ENCODE peak calls at places on chromosomes 1 and 21, in six cellular contexts. A is vagina, D is lung, G is MM.1S, T is PC-3, O is stomach. U is an unnamed sample.
A peak's percentile ranks its signal among the peaks of the same experiment; 100 is the strongest.

GRCh38 chr1:51453010-51453409 is 66.1 kb downstream of the EPS15 start:
- DNase-seq in T (no peak), A (no peak), G (no peak), D (no peak), O (no peak), U (no peak)

GRCh38 chr21:27505516-27505915 is 538.6 kb upstream of the ADAMTS5 start:
- DNase-seq in D (no peak), O (no peak), G (no peak), A (no peak), T (no peak), U (no peak)

GRCh38 chr21:41559658-41560599 is 52.0 kb upstream of the TMPRSS2 start:
- DNase-seq in O (peak; percentile 53), T (no peak), A (peak; percentile 25), G (no peak), D (no peak), U (no peak)

GRCh38 chr1:110118636-110119396 is 6.6 kb downstream of the UBL4B start:
- DNase-seq in D (no peak), G (no peak), T (peak; percentile 26), A (no peak), O (no peak), U (no peak)

GRCh38 chr1:207619833-207620572 is 24.9 kb upstream of the CR1L start:
- DNase-seq in O (no peak), D (no peak), T (peak; percentile 81), G (peak; percentile 68), A (no peak), U (no peak)

GRCh38 chr1:113452921-113453770 is 62.8 kb downstream of the MAGI3 start:
- DNase-seq in G (peak; percentile 13), A (no peak), T (peak; percentile 68), D (no peak), O (peak; percentile 29), U (no peak)

GRCh38 chr1:119482517-119483425 is 24.2 kb upstream of the HSD3B1 start:
- DNase-seq in D (no peak), G (no peak), A (peak; percentile 56), T (no peak), O (no peak), U (no peak)

GRCh38 chr21:34526236-34526617 is 14.2 kb upstream of the KCNE1 start:
- DNase-seq in O (no peak), G (no peak), D (no peak), T (peak; percentile 13), A (no peak), U (no peak)

GRCh38 chr1:232204269-232204668 is 425.7 kb downstream of the SIPA1L2 start:
- DNase-seq in G (no peak), T (no peak), O (no peak), D (no peak), A (no peak), U (no peak)

GRCh38 chr1:168920456-168921094 is 185.9 kb upstream of the ATP1B1 start:
- DNase-seq in O (peak; percentile 37), A (no peak), D (no peak), T (peak; percentile 97), G (no peak), U (no peak)

GRCh38 chr1:59672851-59673574 is 141.7 kb upstream of the HOOK1 start:
- DNase-seq in A (no peak), D (no peak), T (peak; percentile 79), O (no peak), G (no peak), U (no peak)

GRCh38 chr1:67956096-67956495 is 94.3 kb downstream of the DIRAS3 start:
- DNase-seq in G (no peak), T (no peak), D (no peak), O (no peak), A (no peak), U (no peak)

GRCh38 chr1:43073490-43074230 is 98.4 kb downstream of the EBNA1BP2 start:
- DNase-seq in O (peak; percentile 82), D (peak; percentile 75), T (peak; percentile 81), A (no peak), G (peak; percentile 55), U (no peak)

GRCh38 chr21:34223376-34223775 is 140.4 kb upstream of the KCNE2 start:
- DNase-seq in G (no peak), T (no peak), O (no peak), A (peak; percentile 47), D (no peak), U (no peak)

GRCh38 chr1:59146651-59147358 is 150.1 kb upstream of the FGGY start:
- DNase-seq in G (peak; percentile 29), T (peak; percentile 46), D (peak; percentile 29), A (no peak), O (peak; percentile 52), U (no peak)

GRCh38 chr1:31977361-31978131 is 36.1 kb upstream of the KHDRBS1 start:
- DNase-seq in A (no peak), T (peak; percentile 58), O (no peak), G (peak; percentile 55), D (no peak), U (no peak)

GRCh38 chr1:45957684-45958083 is 154.3 kb downstream of the MAST2 start:
- DNase-seq in A (no peak), D (no peak), O (no peak), T (no peak), G (no peak), U (no peak)

GRCh38 chr1:95854457-95854856 is 620.4 kb downstream of the RWDD3 start:
- DNase-seq in A (no peak), O (no peak), G (no peak), T (no peak), D (no peak), U (no peak)

GRCh38 chr1:68973459-68974244 is 476.8 kb upstream of the DEPDC1 start:
- DNase-seq in O (no peak), A (no peak), G (peak; percentile 80), T (peak; percentile 53), D (no peak), U (no peak)

GRCh38 chr1:185860876-185861275 is 126.7 kb downstream of the HMCN1 start:
- DNase-seq in T (no peak), O (no peak), A (no peak), D (no peak), G (no peak), U (no peak)

GRCh38 chr1:159076753-159077656 is at the start of gene AIM2:
- DNase-seq in D (peak; percentile 81), O (peak; percentile 49), T (peak; percentile 55), G (peak; percentile 96), A (no peak), U (no peak)

GRCh38 chr1:53606197-53607095 is 132.5 kb downstream of the GLIS1 start:
- DNase-seq in G (no peak), O (no peak), D (no peak), T (no peak), A (peak; percentile 75), U (no peak)
- TF ChIP-seq CTCF in G (no peak), O (no peak), D (no peak), T (no peak), A (no peak), U (no peak)

DNA sequence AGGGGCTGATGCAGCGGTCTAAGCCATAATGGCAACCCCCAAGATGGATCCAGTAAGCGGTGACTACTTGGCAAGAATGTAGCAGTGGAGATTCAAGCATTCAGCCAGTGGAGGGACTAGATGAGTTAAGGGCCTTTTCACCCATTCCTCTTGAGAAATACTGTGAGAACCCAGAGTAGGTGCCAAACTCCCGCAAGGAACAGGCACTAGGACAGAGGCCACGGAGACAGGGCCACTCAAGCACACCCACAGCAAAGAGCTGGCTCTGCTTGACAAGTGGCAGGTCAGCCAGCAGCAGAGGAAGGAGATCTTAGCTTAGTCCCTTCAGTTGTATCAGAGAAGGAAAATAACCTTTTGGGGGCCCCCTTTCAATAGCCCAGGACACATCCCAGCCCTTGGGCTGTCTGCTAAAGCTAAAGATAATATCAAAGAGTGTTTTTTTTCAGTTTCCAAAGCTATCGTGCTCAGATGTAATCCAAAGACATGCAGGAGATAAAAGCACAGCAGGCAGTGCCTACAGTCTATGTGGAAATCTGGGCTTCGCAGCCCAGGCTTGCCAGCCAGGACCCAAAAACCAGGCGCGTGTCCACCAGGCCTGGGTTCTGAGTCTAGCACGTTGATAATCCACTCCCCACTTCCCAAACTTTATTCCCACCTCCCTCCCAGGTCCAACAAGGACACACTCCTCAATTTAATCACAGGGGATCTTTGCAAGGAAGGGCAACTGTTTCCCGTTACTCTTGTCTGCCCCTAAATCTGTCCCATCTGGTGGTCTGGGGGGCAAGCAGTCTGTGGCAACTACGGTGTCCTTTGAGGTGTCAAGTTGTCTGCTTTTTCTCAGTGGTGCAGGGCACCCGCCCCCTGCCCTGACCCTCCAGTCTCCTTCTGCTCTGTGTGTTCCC is 62.2 kb upstream of the GOLT1A start:
- DNase-seq in D (no peak), O (no peak), T (no peak), A (no peak), G (no peak), U (no peak)
- H3K4me1 ChIP-seq in D (peaks cover 5% of the 10 kb centered on the region), O (peaks cover 55% of the 10 kb centered on the region), T (no peaks in the 10 kb centered on the region), A (peaks cover 7% of the 10 kb centered on the region), G (peaks cover 24% of the 10 kb centered on the region), U (peaks cover 5% of the 10 kb centered on the region)

GRCh38 chr1:56671085-56671484 is 26.0 kb downstream of the PRKAA2 start:
- DNase-seq in T (no peak), G (no peak), D (no peak), A (no peak), O (no peak), U (no peak)
- TF ChIP-seq CTCF in T (no peak), G (no peak), D (no peak), A (no peak), O (no peak), U (no peak)

DNA sequence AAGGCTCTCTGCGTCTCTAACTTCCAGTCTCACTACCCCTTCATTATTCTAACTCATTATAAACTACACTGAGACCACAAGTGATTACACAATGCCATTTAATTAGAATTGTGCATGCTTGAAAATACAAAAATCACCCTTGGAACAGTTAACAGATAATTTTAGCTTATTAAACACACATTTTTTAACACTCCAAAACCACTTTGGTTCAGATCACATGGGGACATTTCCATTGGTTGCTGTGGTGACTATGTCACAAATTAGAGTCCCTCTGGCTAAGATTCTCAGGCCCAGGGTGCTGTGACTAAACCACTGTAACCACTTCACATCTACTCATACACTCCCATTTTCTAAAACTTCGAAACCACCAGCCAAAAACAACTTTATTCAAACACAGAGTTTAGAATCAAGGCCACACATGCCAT is 43.0 kb downstream of the JAK1 start:
- DNase-seq in A (no peak), O (no peak), D (peak; percentile 37), T (peak; percentile 50), G (no peak), U (no peak)
- H3K4me1 ChIP-seq in A (peaks cover 71% of the 10 kb centered on the region), O (peaks cover 26% of the 10 kb centered on the region), D (peaks cover 9% of the 10 kb centered on the region), T (peaks cover 37% of the 10 kb centered on the region), G (no peaks in the 10 kb centered on the region), U (peaks cover 91% of the 10 kb centered on the region)

GRCh38 chr1:111789666-111790316 is 34.1 kb downstream of the DDX20 start:
- DNase-seq in T (no peak), D (peak; percentile 36), A (no peak), O (no peak), G (no peak), U (no peak)
- TF ChIP-seq CTCF in T (peak; percentile 31), D (no peak), A (peak; percentile 29), O (no peak), G (no peak), U (peak; percentile 20)

U was measured in esophagus squamous epithelium.